ENCODE peak calls at places on chromosomes 12 and 14, in five cellular contexts. A is H54; B is AG09309; H is effector CD4-positive, alpha-beta T cell; I is skeletal muscle cell. Y is an unnamed sample.

GRCh38 chr12:45425426-45425825 is 209.5 kb downstream of the ANO6 start:
- DNase-seq in A (no peak), B (peak), H (no peak), I (peak), Y (no peak)

GRCh38 chr12:113247123-113248045 is 26.1 kb downstream of the TPCN1 start:
- DNase-seq in A (no peak), B (no peak), H (no peak), I (no peak), Y (no peak)

GRCh38 chr12:6052940-6053329 is 71.5 kb downstream of the VWF start:
- DNase-seq in A (no peak), B (no peak), H (no peak), I (no peak), Y (no peak)

GRCh38 chr12:29145372-29146170 is 3.5 kb upstream of the FAR2 start:
- DNase-seq in A (no peak), B (no peak), H (no peak), I (no peak), Y (no peak)

GRCh38 chr12:116454950-116455447 is 104.2 kb upstream of the MAP1LC3B2 start:
- DNase-seq in A (peak), B (peak), H (no peak), I (peak), Y (no peak)

GRCh38 chr14:103528158-103528511 is 861 bp upstream of the TRMT61A start:
- DNase-seq in A (no peak), B (no peak), H (no peak), I (no peak), Y (no peak)

GRCh38 chr12:123498126-123498825 is 35.2 kb downstream of the RILPL1 start:
- DNase-seq in A (no peak), B (no peak), H (no peak), I (no peak), Y (no peak)

GRCh38 chr12:86669010-86669409 is 412.8 kb upstream of the MGAT4C start:
- DNase-seq in A (no peak), B (no peak), H (no peak), I (no peak), Y (no peak)

GRCh38 chr12:94458882-94459772 is 540 bp downstream of the CEP83 start:
- DNase-seq in A (no peak), B (no peak), H (no peak), I (no peak), Y (peak)

GRCh38 chr12:40253936-40254335 is 29.1 kb downstream of the LRRK2 start:
- DNase-seq in A (no peak), B (peak), H (no peak), I (peak), Y (no peak)

GRCh38 chr14:69285661-69286255 is 25.8 kb downstream of the GALNT16 start:
- DNase-seq in A (no peak), B (no peak), H (no peak), I (no peak), Y (no peak)

GRCh38 chr14:101151226-101151929 is 247.9 kb upstream of the RTL1 start:
- DNase-seq in A (no peak), B (no peak), H (no peak), I (no peak), Y (no peak)

GRCh38 chr12:87679262-87679661 is 349.9 kb downstream of the C12orf50 start:
- DNase-seq in A (no peak), B (no peak), H (no peak), I (peak), Y (no peak)

GRCh38 chr12:125245601-125246345 is 180.5 kb downstream of the AACS start:
- DNase-seq in A (no peak), B (no peak), H (no peak), I (no peak), Y (peak)

GRCh38 chr14:105059035-105059916 is 6.0 kb downstream of the GPR132 start:
- DNase-seq in A (no peak), B (no peak), H (peak), I (no peak), Y (no peak)

GRCh38 chr14:89155491-89155890 is 261.5 kb downstream of the FOXN3 start:
- DNase-seq in A (no peak), B (no peak), H (no peak), I (no peak), Y (peak)

GRCh38 chr12:56521590-56522371 is at the start of gene RBMS2:
- DNase-seq in A (peak), B (peak), H (peak), I (peak), Y (peak)

GRCh38 chr12:50099302-50100008 is 4.4 kb upstream of the GPD1 start:
- DNase-seq in A (peak), B (no peak), H (no peak), I (no peak), Y (no peak)

GRCh38 chr12:122819209-122819805 is 15.9 kb upstream of the HIP1R start:
- DNase-seq in A (no peak), B (no peak), H (no peak), I (no peak), Y (no peak)

GRCh38 chr14:101780887-101781239 is 19.4 kb downstream of the PPP2R5C start:
- DNase-seq in A (no peak), B (no peak), H (no peak), I (no peak), Y (no peak)

GRCh38 chr12:53320352-53321195 is 836 bp downstream of the AAAS start:
- DNase-seq in A (no peak), B (no peak), H (no peak), I (no peak), Y (no peak)

Y was measured in pons.